ENCODE peak calls at places on chromosomes 11 and 22, in five cellular contexts. W, B, L, Z and E are unnamed samples.

GRCh38 chr11:113778111-113778910 is 1.3 kb upstream of the CLDN25 start:
- DNase-seq in W (no peak), B (no peak), L (no peak), Z (no peak), E (no peak)

GRCh38 chr22:44047891-44048301 is 23.8 kb downstream of the PARVB start:
- DNase-seq in W (no peak), B (no peak), L (no peak), Z (no peak), E (no peak)

GRCh38 chr22:43273902-43274484 is 69.2 kb downstream of the SCUBE1 start:
- DNase-seq in W (peak), B (no peak), L (peak), Z (no peak), E (no peak)

GRCh38 chr11:27313157-27313821 is 49.7 kb downstream of the CCDC34 start:
- DNase-seq in W (no peak), B (no peak), L (no peak), Z (no peak), E (no peak)

GRCh38 chr22:38454361-38455062 is 487 bp downstream of the KCNJ4 start:
- DNase-seq in W (no peak), B (no peak), L (no peak), Z (no peak), E (no peak)

GRCh38 chr22:17412232-17412631 is 43.0 kb downstream of the CECR2 start:
- DNase-seq in W (no peak), B (no peak), L (no peak), Z (no peak), E (no peak)

GRCh38 chr11:848380-848931 is 5.8 kb downstream of the TSPAN4 start:
- DNase-seq in W (peak), B (no peak), L (no peak), Z (peak), E (peak)

GRCh38 chr11:130480721-130481140 is 32.3 kb downstream of the ADAMTS15 start:
- DNase-seq in W (no peak), B (no peak), L (no peak), Z (no peak), E (no peak)

GRCh38 chr11:36227044-36227443 is 62.2 kb downstream of the COMMD9 start:
- DNase-seq in W (no peak), B (no peak), L (no peak), Z (no peak), E (no peak)

GRCh38 chr22:50419116-50419515 is 55.7 kb downstream of the SBF1 start:
- DNase-seq in W (no peak), B (no peak), L (no peak), Z (no peak), E (no peak)

GRCh38 chr22:44848296-44848741 is 95.9 kb downstream of the ARHGAP8 start:
- DNase-seq in W (no peak), B (no peak), L (no peak), Z (no peak), E (no peak)

GRCh38 chr11:68164437-68164836 is 43.2 kb upstream of the CHKA start:
- DNase-seq in W (no peak), B (no peak), L (no peak), Z (no peak), E (no peak)

GRCh38 chr11:119874660-119875238 is 145.7 kb upstream of the NECTIN1 start:
- DNase-seq in W (no peak), B (no peak), L (no peak), Z (no peak), E (no peak)

GRCh38 chr11:30422389-30422788 is 99.5 kb downstream of the ARL14EP start:
- DNase-seq in W (no peak), B (no peak), L (no peak), Z (no peak), E (no peak)

GRCh38 chr22:38081941-38082828 is 1.8 kb downstream of the SLC16A8 start:
- DNase-seq in W (no peak), B (no peak), L (no peak), Z (no peak), E (no peak)

GRCh38 chr11:12806113-12806512 is 131.9 kb downstream of the TEAD1 start:
- DNase-seq in W (no peak), B (no peak), L (no peak), Z (no peak), E (no peak)

GRCh38 chr22:27934069-27934468 is 15.0 kb upstream of the PITPNB start:
- DNase-seq in W (no peak), B (no peak), L (no peak), Z (no peak), E (no peak)

GRCh38 chr11:121163658-121164308 is 62.7 kb downstream of the TECTA start:
- DNase-seq in W (no peak), B (no peak), L (no peak), Z (no peak), E (no peak)

GRCh38 chr11:128695539-128696221 is 1.8 kb downstream of the FLI1 start:
- DNase-seq in W (no peak), B (no peak), L (peak), Z (no peak), E (no peak)

GRCh38 chr22:40932396-40932795 is 18.8 kb upstream of the RBX1 start:
- DNase-seq in W (no peak), B (no peak), L (peak), Z (no peak), E (no peak)

GRCh38 chr11:105392546-105392945 is 217.3 kb upstream of the GRIA4 start:
- DNase-seq in W (no peak), B (no peak), L (no peak), Z (no peak), E (no peak)

GRCh38 chr11:91248199-91248807 is 976.3 kb upstream of the FAT3 start:
- DNase-seq in W (no peak), B (peak), L (peak), Z (no peak), E (no peak)

GRCh38 chr11:34223021-34223813 is 117.8 kb downstream of the NAT10 start:
- DNase-seq in W (no peak), B (peak), L (no peak), Z (no peak), E (peak)